ENCODE peak calls at places on chromosomes 3 and 15, in eight cellular contexts. W is neural progenitor cell; D is transverse colon; T is uterus; N is SJSA1; I is MM.1S; Z is CD8-positive, alpha-beta memory T cell; V is GM23338. H is an unnamed sample.

GRCh38 chr15:83775738-83776137 is 121.8 kb downstream of the ADAMTSL3 start:
- DNase-seq in W (no peak), D (no peak), T (no peak), N (no peak), I (no peak), Z (no peak), V (peak; percentile 5), H (no peak)

GRCh38 chr15:70561885-70562284 is 201.5 kb downstream of the UACA start:
- DNase-seq in W (no peak), D (no peak), T (no peak), N (no peak), I (no peak), Z (no peak), V (no peak), H (no peak)

GRCh38 chr3:45881031-45882022 is 5.0 kb upstream of the CCR9 start:
- DNase-seq in W (no peak), D (peak; percentile 13), T (no peak), N (no peak), I (peak; percentile 54), Z (no peak), V (no peak), H (peak; percentile 71)

GRCh38 chr3:106457278-106458210 is 588.7 kb upstream of the CBLB start:
- DNase-seq in W (no peak), D (no peak), T (no peak), N (peak; percentile 6), I (peak; percentile 67), Z (no peak), V (no peak), H (no peak)

GRCh38 chr15:64137226-64137833 is 14.2 kb upstream of the SNX22 start:
- DNase-seq in W (no peak), D (no peak), T (no peak), N (no peak), I (no peak), Z (no peak), V (peak; percentile 27), H (no peak)

GRCh38 chr3:29281265-29282228 is 676 bp downstream of the RBMS3 start:
- DNase-seq in W (peak; percentile 40), D (no peak), T (peak; percentile 32), N (peak; percentile 69), I (peak; percentile 9), Z (no peak), V (no peak), H (peak; percentile 4)

GRCh38 chr15:74897300-74897701 is 7.5 kb downstream of the MPI start:
- DNase-seq in W (no peak), D (no peak), T (no peak), N (no peak), I (no peak), Z (no peak), V (no peak), H (no peak)

GRCh38 chr3:146948985-146949384 is 343.8 kb upstream of the PLSCR5 start:
- DNase-seq in W (no peak), D (no peak), T (no peak), N (no peak), I (no peak), Z (no peak), V (no peak), H (no peak)

GRCh38 chr3:13850161-13850945 is 29.5 kb downstream of the WNT7A start:
- DNase-seq in W (peak; percentile 18), D (no peak), T (no peak), N (peak; percentile 2), I (no peak), Z (no peak), V (peak; percentile 53), H (no peak)

GRCh38 chr3:4426782-4427344 is 40.2 kb downstream of the SUMF1 start:
- DNase-seq in W (no peak), D (no peak), T (no peak), N (peak; percentile 14), I (no peak), Z (no peak), V (no peak), H (peak; percentile 7)

GRCh38 chr15:84982301-84982920 is 755 bp downstream of the PDE8A start:
- DNase-seq in W (peak; percentile 53), D (peak; percentile 70), T (peak; percentile 38), N (peak; percentile 52), I (no peak), Z (peak; percentile 59), V (peak; percentile 63), H (peak; percentile 72)
- H3K27ac ChIP-seq in W (no peak overlapping the region), D (peak overlapping the region; percentile 97), T (peak overlapping the region; percentile 89), N (peak overlapping the region; percentile 88), I (no peak overlapping the region), Z (peak overlapping the region; percentile 52), V (no peak overlapping the region), H (peak overlapping the region; percentile 97)

GRCh38 chr15:52568569-52569243 is at the start of gene ARPP19:
- DNase-seq in W (peak; percentile 97), D (peak; percentile 93), T (peak; percentile 93), N (peak; percentile 93), I (peak; percentile 89), Z (peak; percentile 80), V (peak; percentile 98), H (peak; percentile 95)

GRCh38 chr15:52567886-52568568 is 803 bp downstream of the ARPP19 start:
- DNase-seq in W (no peak), D (peak; percentile 61), T (no peak), N (peak; percentile 31), I (peak; percentile 46), Z (no peak), V (peak; percentile 39), H (peak; percentile 83)

GRCh38 chr15:52563499-52564060 is 5.2 kb downstream of the ARPP19 start:
- DNase-seq in W (no peak), D (no peak), T (no peak), N (no peak), I (no peak), Z (no peak), V (no peak), H (no peak)

GRCh38 chr15:52569244-52569585 is 385 bp upstream of the ARPP19 start:
- DNase-seq in W (no peak), D (no peak), T (no peak), N (no peak), I (no peak), Z (no peak), V (no peak), H (no peak)

DNA sequence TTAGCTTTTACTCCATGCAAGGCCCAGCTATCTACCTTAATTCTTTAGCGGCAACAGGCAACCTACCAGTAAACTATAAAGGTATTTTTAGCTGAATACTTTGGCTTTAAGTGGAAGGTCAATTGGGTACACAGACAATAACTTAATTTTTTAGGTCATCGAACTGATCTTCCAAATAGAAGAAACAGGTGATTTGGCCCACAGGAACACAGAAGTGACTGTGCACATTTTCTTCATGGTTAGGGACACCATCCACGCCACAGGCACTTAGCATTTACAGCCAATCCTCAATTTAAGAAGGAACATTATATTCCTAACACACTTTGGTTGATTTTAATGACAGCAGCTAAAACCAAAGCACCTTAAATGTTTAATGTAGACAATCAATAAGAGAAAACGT is 1.9 kb downstream of the ARPP19 start:
- DNase-seq in W (no peak), D (no peak), T (no peak), N (no peak), I (peak; percentile 38), Z (no peak), V (no peak), H (no peak)
- H3K4me1 ChIP-seq in W (peaks cover 10% of the 10 kb centered on the region), D (peaks cover 56% of the 10 kb centered on the region), T (no peaks in the 10 kb centered on the region), N (peaks cover 20% of the 10 kb centered on the region), I (peaks cover 11% of the 10 kb centered on the region), Z (peaks cover 33% of the 10 kb centered on the region), V (peaks cover 18% of the 10 kb centered on the region), H (peaks cover 5% of the 10 kb centered on the region)

GRCh38 chr3:101829878-101830277 is 19.4 kb upstream of the NFKBIZ start:
- DNase-seq in W (no peak), D (no peak), T (no peak), N (no peak), I (no peak), Z (no peak), V (no peak), H (no peak)
- H3K4me3 ChIP-seq in W (no peak overlapping the region), D (no peak overlapping the region), T (no peak overlapping the region), N (no peak overlapping the region), I (no peak overlapping the region), Z (no peak overlapping the region), V (no peak overlapping the region), H (no peak overlapping the region)

GRCh38 chr15:41779662-41780157 is 5.4 kb downstream of the MAPKBP1 start:
- DNase-seq in W (no peak), D (no peak), T (no peak), N (no peak), I (peak; percentile 14), Z (no peak), V (no peak), H (no peak)

GRCh38 chr15:41778503-41778902 is 4.2 kb downstream of the MAPKBP1 start:
- DNase-seq in W (no peak), D (no peak), T (no peak), N (no peak), I (no peak), Z (no peak), V (no peak), H (no peak)

GRCh38 chr15:41782486-41783271 is 8.4 kb downstream of the MAPKBP1 start:
- DNase-seq in W (peak; percentile 26), D (no peak), T (no peak), N (no peak), I (no peak), Z (no peak), V (no peak), H (no peak)

GRCh38 chr15:41780727-41781126 is 6.4 kb downstream of the MAPKBP1 start:
- DNase-seq in W (no peak), D (no peak), T (no peak), N (no peak), I (no peak), Z (no peak), V (no peak), H (no peak)

DNA sequence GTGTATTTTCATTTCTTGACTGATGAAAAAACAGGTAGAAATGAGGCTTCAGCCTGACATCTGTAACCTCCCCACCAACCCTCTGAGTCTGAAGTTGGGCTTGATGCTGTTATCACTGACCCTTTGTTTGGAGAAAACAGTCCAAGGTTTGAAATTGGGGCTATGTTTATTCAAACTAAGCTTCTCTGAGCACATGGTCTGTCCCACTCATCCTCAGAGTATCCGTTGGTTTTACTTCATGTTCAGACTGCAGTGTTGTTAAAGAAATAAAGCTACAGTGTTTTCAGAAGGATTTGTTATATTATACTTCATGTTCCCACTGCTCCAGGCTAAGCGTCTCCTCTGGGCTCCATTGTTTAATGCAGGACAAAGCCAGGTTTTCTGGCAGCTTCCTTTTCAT is 6.0 kb downstream of the MAPKBP1 start:
- DNase-seq in W (no peak), D (no peak), T (no peak), N (peak; percentile 33), I (no peak), Z (no peak), V (no peak), H (no peak)
- H3K27ac ChIP-seq in W (no peak overlapping the region), D (peak overlapping the region; percentile 33), T (peak overlapping the region; percentile 26), N (peak overlapping the region; percentile 15), I (peak overlapping the region; percentile 32), Z (no peak overlapping the region), V (no peak overlapping the region), H (no peak overlapping the region)

H was measured in small intestine.